ENCODE peak calls at places on chromosomes 5 and 9, in five cellular contexts. J is keratinocyte, Y is fibroblast of pulmonary artery, B is body of pancreas, M is lower lobe of right lung. U is an unnamed sample.

GRCh38 chr5:6525910-6526309 is 77.3 kb downstream of the UBE2QL1 start:
- DNase-seq in J (no peak), Y (peak; percentile 1), B (peak; percentile 60), M (no peak), U (peak; percentile 52)

GRCh38 chr5:158809310-158809709 is 290.4 kb downstream of the EBF1 start:
- DNase-seq in J (no peak), Y (no peak), B (no peak), M (no peak), U (no peak)

GRCh38 chr9:134460904-134461303 is 134.6 kb downstream of the RXRA start:
- DNase-seq in J (no peak), Y (no peak), B (no peak), M (no peak), U (no peak)

GRCh38 chr5:27216367-27216941 is 178.1 kb upstream of the CDH9 start:
- DNase-seq in J (no peak), Y (no peak), B (no peak), M (no peak), U (no peak)

GRCh38 chr5:322942-323879 is 1.7 kb downstream of the AHRR start:
- DNase-seq in J (no peak), Y (no peak), B (no peak), M (no peak), U (no peak)

GRCh38 chr9:133347515-133347984 is 381 bp downstream of the MED22 start:
- DNase-seq in J (no peak), Y (peak; percentile 39), B (peak; percentile 44), M (peak; percentile 59), U (peak; percentile 51)

GRCh38 chr5:68444048-68444447 is 228.5 kb downstream of the PIK3R1 start:
- DNase-seq in J (no peak), Y (no peak), B (no peak), M (no peak), U (no peak)

GRCh38 chr9:100090880-100091279 is 7.9 kb downstream of the ERP44 start:
- DNase-seq in J (no peak), Y (no peak), B (no peak), M (no peak), U (no peak)

GRCh38 chr9:7169717-7170348 is 412.1 kb downstream of the KDM4C start:
- DNase-seq in J (no peak), Y (peak; percentile 46), B (no peak), M (no peak), U (peak; percentile 21)

GRCh38 chr5:157870837-157871834 is 12.2 kb upstream of the CLINT1 start:
- DNase-seq in J (peak; percentile 55), Y (peak; percentile 75), B (no peak), M (no peak), U (peak; percentile 30)

GRCh38 chr9:72951043-72951442 is 1.8 kb downstream of the ALDH1A1 start:
- DNase-seq in J (no peak), Y (no peak), B (no peak), M (no peak), U (no peak)

GRCh38 chr9:72954431-72955420 is 1.9 kb upstream of the ALDH1A1 start:
- DNase-seq in J (no peak), Y (peak; percentile 49), B (peak; percentile 49), M (no peak), U (no peak)

GRCh38 chr9:72952394-72952720 is 496 bp downstream of the ALDH1A1 start:
- DNase-seq in J (no peak), Y (no peak), B (no peak), M (no peak), U (no peak)

GRCh38 chr9:72951520-72952393 is 1.1 kb downstream of the ALDH1A1 start:
- DNase-seq in J (no peak), Y (no peak), B (peak; percentile 26), M (no peak), U (peak; percentile 5)

DNA sequence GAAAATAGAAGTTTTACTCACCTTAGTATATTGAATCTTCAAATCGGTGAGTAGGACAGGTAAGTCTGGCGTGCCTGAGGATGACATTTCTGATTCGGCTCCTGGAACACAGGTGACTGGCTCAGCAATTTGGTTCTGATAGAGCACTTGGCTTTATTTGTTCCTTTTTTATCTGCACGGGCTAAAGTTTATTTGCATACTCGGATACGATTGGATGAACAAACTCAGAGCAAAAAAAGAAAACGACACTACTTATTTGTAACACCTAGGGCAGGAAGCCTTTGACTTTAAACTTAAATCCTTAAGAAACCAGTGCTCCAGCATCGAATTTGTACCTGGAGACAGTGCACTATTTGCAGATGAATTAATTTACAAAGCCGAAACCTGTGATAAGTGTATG is at the start of gene ALDH1A1:
- DNase-seq in J (no peak), Y (no peak), B (peak; percentile 81), M (no peak), U (peak; percentile 22)
- H3K4me3 ChIP-seq in J (no peak within 1 kb of the TSS), Y (no peak within 1 kb of the TSS), B (peak within 1 kb of the TSS; percentile 46), M (peak within 1 kb of the TSS; percentile 45), U (peak within 1 kb of the TSS; percentile 8)

GRCh38 chr9:79976501-79977444 is 405.0 kb downstream of the TLE4 start:
- DNase-seq in J (no peak), Y (no peak), B (no peak), M (no peak), U (peak; percentile 17)

GRCh38 chr9:79973627-79974026 is 401.9 kb downstream of the TLE4 start:
- DNase-seq in J (no peak), Y (no peak), B (no peak), M (no peak), U (no peak)

GRCh38 chr9:79977510-79978197 is 405.9 kb downstream of the TLE4 start:
- DNase-seq in J (no peak), Y (no peak), B (no peak), M (no peak), U (no peak)

GRCh38 chr9:79975471-79976316 is 403.9 kb downstream of the TLE4 start:
- DNase-seq in J (no peak), Y (no peak), B (no peak), M (no peak), U (no peak)

GRCh38 chr9:79974806-79975422 is 403.1 kb downstream of the TLE4 start:
- DNase-seq in J (no peak), Y (no peak), B (peak; percentile 16), M (no peak), U (no peak)
- H3K4me3 ChIP-seq in J (no peak overlapping the region), Y (no peak overlapping the region), B (no peak overlapping the region), M (no peak overlapping the region), U (no peak overlapping the region)

GRCh38 chr9:130680836-130681768 is 12.5 kb upstream of the EXOSC2 start:
- DNase-seq in J (no peak), Y (peak; percentile 84), B (peak; percentile 88), M (peak; percentile 88), U (peak; percentile 81)

GRCh38 chr9:130687615-130688014 is 6.0 kb upstream of the EXOSC2 start:
- DNase-seq in J (no peak), Y (no peak), B (no peak), M (no peak), U (no peak)

GRCh38 chr9:130685104-130685503 is 8.5 kb upstream of the EXOSC2 start:
- DNase-seq in J (no peak), Y (no peak), B (no peak), M (no peak), U (no peak)

GRCh38 chr9:130681769-130682489 is 11.7 kb upstream of the EXOSC2 start:
- DNase-seq in J (no peak), Y (no peak), B (peak; percentile 9), M (no peak), U (no peak)

GRCh38 chr9:130682490-130683121 is 11.0 kb upstream of the EXOSC2 start:
- DNase-seq in J (no peak), Y (peak; percentile 80), B (peak; percentile 87), M (peak; percentile 88), U (peak; percentile 83)
- H3K4me3 ChIP-seq in J (no peak overlapping the region), Y (no peak overlapping the region), B (no peak overlapping the region), M (peak overlapping the region; percentile 67), U (peak overlapping the region; percentile 55)

GRCh38 chr5:91436241-91436640 is 53.1 kb upstream of the ARRDC3 start:
- DNase-seq in J (no peak), Y (no peak), B (no peak), M (no peak), U (no peak)

GRCh38 chr5:91433861-91434260 is 50.7 kb upstream of the ARRDC3 start:
- DNase-seq in J (no peak), Y (no peak), B (no peak), M (no peak), U (no peak)

GRCh38 chr5:91438871-91439270 is 55.8 kb upstream of the ARRDC3 start:
- DNase-seq in J (no peak), Y (no peak), B (no peak), M (no peak), U (no peak)

GRCh38 chr5:91430949-91431348 is 47.8 kb upstream of the ARRDC3 start:
- DNase-seq in J (no peak), Y (no peak), B (no peak), M (no peak), U (no peak)

DNA sequence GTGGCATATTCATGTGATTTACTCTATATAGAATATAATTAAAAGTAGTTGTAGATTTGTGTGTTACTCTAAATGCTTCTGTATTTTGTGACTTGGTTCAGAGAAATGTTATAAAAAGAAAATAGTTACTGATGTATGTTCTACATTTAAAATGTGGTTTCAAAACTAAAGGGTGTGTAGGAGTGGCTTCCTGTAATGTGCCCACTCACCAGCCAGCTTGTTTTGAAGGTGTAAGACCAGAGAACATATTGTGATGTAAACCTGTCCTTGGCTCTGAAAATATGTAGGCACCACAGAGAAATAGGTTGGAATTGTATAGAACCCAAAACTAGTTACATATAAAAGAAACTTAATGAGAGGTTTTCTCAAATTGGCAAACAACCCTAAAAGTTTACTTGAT is 51.2 kb upstream of the ARRDC3 start:
- DNase-seq in J (no peak), Y (peak; percentile 12), B (no peak), M (no peak), U (no peak)
- H3K4me3 ChIP-seq in J (no peak overlapping the region), Y (no peak overlapping the region), B (no peak overlapping the region), M (no peak overlapping the region), U (no peak overlapping the region)

DNA sequence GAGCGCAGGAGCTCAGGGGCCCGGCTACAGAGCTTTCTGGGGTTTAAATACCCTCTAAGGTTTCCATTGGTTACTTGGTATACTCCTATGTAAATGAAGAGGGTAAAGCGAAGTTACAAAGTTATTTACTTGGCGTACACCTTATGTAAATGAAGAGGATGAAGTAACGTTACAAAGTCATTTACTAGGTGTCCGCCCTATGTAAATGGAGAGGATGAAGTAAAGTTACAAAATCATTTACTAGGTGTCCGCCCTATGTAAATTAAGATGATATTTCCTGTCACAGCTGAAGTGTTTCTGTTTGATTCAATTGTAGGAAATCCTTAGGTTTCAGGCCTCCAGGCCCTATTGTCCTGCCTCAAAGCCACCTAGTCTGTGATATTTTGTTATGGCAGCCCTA is 358.2 kb downstream of the MTRR start:
- DNase-seq in J (no peak), Y (no peak), B (no peak), M (no peak), U (no peak)
- H3K4me3 ChIP-seq in J (no peak overlapping the region), Y (no peak overlapping the region), B (no peak overlapping the region), M (no peak overlapping the region), U (no peak overlapping the region)